ENCODE peak calls at places on chromosomes 4 and X, in nine cellular contexts. One of them, this sample, is unnamed.

GRCh38 chr4:99755223-99755944 is 61.2 kb upstream of the DAPP1 start:
- DNase-seq in astrocyte of the spinal cord: peak
- DNase-seq in fibroblast of mammary gland: peak
- DNase-seq in fibroblast of the aortic adventitia: peak
- DNase-seq in cardiac muscle cell: peak
- DNase-seq in transverse colon: no peak
- DNase-seq in DND-41: no peak
- DNase-seq in GM12865: no peak
- DNase-seq in colonic mucosa: no peak
- DNase-seq in this sample: no peak

GRCh38 chrX:42704454-42704853 is 73.5 kb downstream of the PPP1R2C start:
- DNase-seq in astrocyte of the spinal cord: peak
- DNase-seq in fibroblast of mammary gland: peak
- DNase-seq in fibroblast of the aortic adventitia: peak
- DNase-seq in cardiac muscle cell: peak
- DNase-seq in transverse colon: no peak
- DNase-seq in DND-41: peak
- DNase-seq in GM12865: peak
- DNase-seq in colonic mucosa: no peak
- DNase-seq in this sample: no peak

GRCh38 chr4:70671091-70671490 is 4.8 kb upstream of the JCHAIN start:
- DNase-seq in astrocyte of the spinal cord: no peak
- DNase-seq in fibroblast of mammary gland: no peak
- DNase-seq in fibroblast of the aortic adventitia: no peak
- DNase-seq in cardiac muscle cell: no peak
- DNase-seq in transverse colon: no peak
- DNase-seq in DND-41: no peak
- DNase-seq in GM12865: no peak
- DNase-seq in colonic mucosa: no peak
- DNase-seq in this sample: no peak

GRCh38 chr4:103067841-103068547 is 8.6 kb downstream of the SLC9B2 start:
- DNase-seq in astrocyte of the spinal cord: no peak
- DNase-seq in fibroblast of mammary gland: peak
- DNase-seq in fibroblast of the aortic adventitia: no peak
- DNase-seq in cardiac muscle cell: no peak
- DNase-seq in transverse colon: no peak
- DNase-seq in DND-41: no peak
- DNase-seq in GM12865: no peak
- DNase-seq in colonic mucosa: no peak
- DNase-seq in this sample: peak

GRCh38 chrX:16743604-16744325 is 24.4 kb downstream of the SYAP1 start:
- DNase-seq in astrocyte of the spinal cord: peak
- DNase-seq in fibroblast of mammary gland: peak
- DNase-seq in fibroblast of the aortic adventitia: peak
- DNase-seq in cardiac muscle cell: peak
- DNase-seq in transverse colon: no peak
- DNase-seq in DND-41: no peak
- DNase-seq in GM12865: no peak
- DNase-seq in colonic mucosa: no peak
- DNase-seq in this sample: peak

GRCh38 chr4:8595237-8596087 is 2.9 kb downstream of the CPZ start:
- DNase-seq in astrocyte of the spinal cord: no peak
- DNase-seq in fibroblast of mammary gland: peak
- DNase-seq in fibroblast of the aortic adventitia: peak
- DNase-seq in cardiac muscle cell: no peak
- DNase-seq in transverse colon: peak
- DNase-seq in DND-41: no peak
- DNase-seq in GM12865: no peak
- DNase-seq in colonic mucosa: no peak
- DNase-seq in this sample: peak

GRCh38 chrX:129403974-129404669 is 119.2 kb downstream of the SMARCA1 start:
- DNase-seq in astrocyte of the spinal cord: peak
- DNase-seq in fibroblast of mammary gland: no peak
- DNase-seq in fibroblast of the aortic adventitia: no peak
- DNase-seq in cardiac muscle cell: no peak
- DNase-seq in transverse colon: no peak
- DNase-seq in DND-41: no peak
- DNase-seq in GM12865: no peak
- DNase-seq in colonic mucosa: no peak
- DNase-seq in this sample: no peak

GRCh38 chrX:150038977-150039599 is 100.8 kb upstream of the EOLA2 start:
- DNase-seq in astrocyte of the spinal cord: no peak
- DNase-seq in fibroblast of mammary gland: peak
- DNase-seq in fibroblast of the aortic adventitia: no peak
- DNase-seq in cardiac muscle cell: peak
- DNase-seq in transverse colon: no peak
- DNase-seq in DND-41: no peak
- DNase-seq in GM12865: no peak
- DNase-seq in colonic mucosa: no peak
- DNase-seq in this sample: no peak

GRCh38 chr4:57206172-57206571 is 96.0 kb upstream of the IGFBP7 start:
- DNase-seq in astrocyte of the spinal cord: no peak
- DNase-seq in fibroblast of mammary gland: no peak
- DNase-seq in fibroblast of the aortic adventitia: no peak
- DNase-seq in cardiac muscle cell: no peak
- DNase-seq in transverse colon: no peak
- DNase-seq in DND-41: no peak
- DNase-seq in GM12865: no peak
- DNase-seq in colonic mucosa: no peak
- DNase-seq in this sample: no peak

GRCh38 chr4:75729836-75730235 is 5.5 kb downstream of the USO1 start:
- DNase-seq in astrocyte of the spinal cord: no peak
- DNase-seq in fibroblast of mammary gland: no peak
- DNase-seq in fibroblast of the aortic adventitia: no peak
- DNase-seq in cardiac muscle cell: no peak
- DNase-seq in transverse colon: no peak
- DNase-seq in DND-41: no peak
- DNase-seq in GM12865: no peak
- DNase-seq in colonic mucosa: no peak
- DNase-seq in this sample: no peak

GRCh38 chrX:110432066-110432465 is 73.4 kb downstream of the RTL9 start:
- DNase-seq in astrocyte of the spinal cord: no peak
- DNase-seq in fibroblast of mammary gland: no peak
- DNase-seq in fibroblast of the aortic adventitia: no peak
- DNase-seq in cardiac muscle cell: no peak
- DNase-seq in transverse colon: no peak
- DNase-seq in DND-41: no peak
- DNase-seq in GM12865: no peak
- DNase-seq in colonic mucosa: no peak
- DNase-seq in this sample: no peak

GRCh38 chr4:77120888-77121508 is 36.0 kb upstream of the CCNG2 start:
- DNase-seq in astrocyte of the spinal cord: no peak
- DNase-seq in fibroblast of mammary gland: peak
- DNase-seq in fibroblast of the aortic adventitia: no peak
- DNase-seq in cardiac muscle cell: no peak
- DNase-seq in transverse colon: no peak
- DNase-seq in DND-41: no peak
- DNase-seq in GM12865: peak
- DNase-seq in colonic mucosa: no peak
- DNase-seq in this sample: no peak

GRCh38 chrX:140917354-140918115 is 84.9 kb upstream of the SPANXB1 start:
- DNase-seq in astrocyte of the spinal cord: no peak
- DNase-seq in fibroblast of mammary gland: no peak
- DNase-seq in fibroblast of the aortic adventitia: peak
- DNase-seq in cardiac muscle cell: peak
- DNase-seq in transverse colon: no peak
- DNase-seq in DND-41: no peak
- DNase-seq in GM12865: peak
- DNase-seq in colonic mucosa: no peak
- DNase-seq in this sample: no peak

GRCh38 chr4:154467886-154468285 is 23.7 kb downstream of the DCHS2 start:
- DNase-seq in astrocyte of the spinal cord: no peak
- DNase-seq in fibroblast of mammary gland: peak
- DNase-seq in fibroblast of the aortic adventitia: peak
- DNase-seq in cardiac muscle cell: no peak
- DNase-seq in transverse colon: no peak
- DNase-seq in DND-41: no peak
- DNase-seq in GM12865: no peak
- DNase-seq in colonic mucosa: no peak
- DNase-seq in this sample: peak

GRCh38 chrX:117196481-117196880 is 733.7 kb upstream of the CT83 start:
- DNase-seq in astrocyte of the spinal cord: no peak
- DNase-seq in fibroblast of mammary gland: no peak
- DNase-seq in fibroblast of the aortic adventitia: no peak
- DNase-seq in cardiac muscle cell: no peak
- DNase-seq in transverse colon: no peak
- DNase-seq in DND-41: no peak
- DNase-seq in GM12865: no peak
- DNase-seq in colonic mucosa: no peak
- DNase-seq in this sample: no peak

GRCh38 chrX:107971636-107972035 is 10.5 kb downstream of the TEX13B start:
- DNase-seq in astrocyte of the spinal cord: no peak
- DNase-seq in fibroblast of mammary gland: no peak
- DNase-seq in fibroblast of the aortic adventitia: peak
- DNase-seq in cardiac muscle cell: peak
- DNase-seq in transverse colon: no peak
- DNase-seq in DND-41: no peak
- DNase-seq in GM12865: no peak
- DNase-seq in colonic mucosa: no peak
- DNase-seq in this sample: no peak

DNA sequence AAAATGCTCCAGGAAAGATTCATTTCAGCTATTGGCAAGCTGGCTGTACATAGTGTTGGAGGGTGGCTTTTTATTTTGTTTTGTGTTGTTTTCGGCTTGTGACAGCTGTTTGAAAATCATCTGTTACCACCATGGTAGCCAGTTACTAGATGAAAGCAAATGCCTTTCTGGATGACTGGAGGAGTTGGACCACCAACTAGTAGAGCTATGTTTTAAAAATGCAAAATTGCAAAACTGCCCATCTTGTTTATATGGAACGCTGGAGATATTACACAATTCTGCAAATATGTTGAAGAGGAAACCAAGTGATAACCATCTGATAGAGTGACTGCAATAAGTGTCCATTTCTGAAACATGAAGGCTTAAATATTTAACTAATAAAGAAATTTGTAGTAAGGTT is 53.3 kb upstream of the TNIP3 start:
- DNase-seq in astrocyte of the spinal cord: no peak
- DNase-seq in fibroblast of mammary gland: peak
- DNase-seq in fibroblast of the aortic adventitia: peak
- DNase-seq in cardiac muscle cell: peak
- DNase-seq in transverse colon: no peak
- DNase-seq in DND-41: no peak
- DNase-seq in GM12865: no peak
- DNase-seq in colonic mucosa: no peak
- DNase-seq in this sample: no peak
- TF ChIP-seq CTCF in astrocyte of the spinal cord: no peak
- TF ChIP-seq CTCF in fibroblast of mammary gland: no peak
- TF ChIP-seq CTCF in fibroblast of the aortic adventitia: no peak
- TF ChIP-seq CTCF in cardiac muscle cell: no peak
- TF ChIP-seq CTCF in transverse colon: no peak
- TF ChIP-seq CTCF in DND-41: no peak
- TF ChIP-seq CTCF in GM12865: no peak
- TF ChIP-seq CTCF in colonic mucosa: no peak
- TF ChIP-seq CTCF in this sample: no peak

GRCh38 chr4:21209854-21210253 is 509.6 kb downstream of the PACRGL start:
- DNase-seq in astrocyte of the spinal cord: no peak
- DNase-seq in fibroblast of mammary gland: no peak
- DNase-seq in fibroblast of the aortic adventitia: no peak
- DNase-seq in cardiac muscle cell: no peak
- DNase-seq in transverse colon: no peak
- DNase-seq in DND-41: no peak
- DNase-seq in GM12865: no peak
- DNase-seq in colonic mucosa: no peak
- DNase-seq in this sample: no peak
- TF ChIP-seq CTCF in astrocyte of the spinal cord: no peak
- TF ChIP-seq CTCF in fibroblast of mammary gland: no peak
- TF ChIP-seq CTCF in fibroblast of the aortic adventitia: no peak
- TF ChIP-seq CTCF in cardiac muscle cell: no peak
- TF ChIP-seq CTCF in transverse colon: no peak
- TF ChIP-seq CTCF in DND-41: no peak
- TF ChIP-seq CTCF in GM12865: no peak
- TF ChIP-seq CTCF in colonic mucosa: no peak
- TF ChIP-seq CTCF in this sample: no peak

GRCh38 chr4:48031802-48032525 is 15.4 kb downstream of the NIPAL1 start:
- DNase-seq in astrocyte of the spinal cord: peak
- DNase-seq in fibroblast of mammary gland: no peak
- DNase-seq in fibroblast of the aortic adventitia: peak
- DNase-seq in cardiac muscle cell: peak
- DNase-seq in transverse colon: no peak
- DNase-seq in DND-41: no peak
- DNase-seq in GM12865: no peak
- DNase-seq in colonic mucosa: no peak
- DNase-seq in this sample: no peak
- TF ChIP-seq CTCF in astrocyte of the spinal cord: no peak
- TF ChIP-seq CTCF in fibroblast of mammary gland: no peak
- TF ChIP-seq CTCF in fibroblast of the aortic adventitia: no peak
- TF ChIP-seq CTCF in cardiac muscle cell: no peak
- TF ChIP-seq CTCF in transverse colon: no peak
- TF ChIP-seq CTCF in DND-41: no peak
- TF ChIP-seq CTCF in GM12865: no peak
- TF ChIP-seq CTCF in colonic mucosa: no peak
- TF ChIP-seq CTCF in this sample: no peak

DNA sequence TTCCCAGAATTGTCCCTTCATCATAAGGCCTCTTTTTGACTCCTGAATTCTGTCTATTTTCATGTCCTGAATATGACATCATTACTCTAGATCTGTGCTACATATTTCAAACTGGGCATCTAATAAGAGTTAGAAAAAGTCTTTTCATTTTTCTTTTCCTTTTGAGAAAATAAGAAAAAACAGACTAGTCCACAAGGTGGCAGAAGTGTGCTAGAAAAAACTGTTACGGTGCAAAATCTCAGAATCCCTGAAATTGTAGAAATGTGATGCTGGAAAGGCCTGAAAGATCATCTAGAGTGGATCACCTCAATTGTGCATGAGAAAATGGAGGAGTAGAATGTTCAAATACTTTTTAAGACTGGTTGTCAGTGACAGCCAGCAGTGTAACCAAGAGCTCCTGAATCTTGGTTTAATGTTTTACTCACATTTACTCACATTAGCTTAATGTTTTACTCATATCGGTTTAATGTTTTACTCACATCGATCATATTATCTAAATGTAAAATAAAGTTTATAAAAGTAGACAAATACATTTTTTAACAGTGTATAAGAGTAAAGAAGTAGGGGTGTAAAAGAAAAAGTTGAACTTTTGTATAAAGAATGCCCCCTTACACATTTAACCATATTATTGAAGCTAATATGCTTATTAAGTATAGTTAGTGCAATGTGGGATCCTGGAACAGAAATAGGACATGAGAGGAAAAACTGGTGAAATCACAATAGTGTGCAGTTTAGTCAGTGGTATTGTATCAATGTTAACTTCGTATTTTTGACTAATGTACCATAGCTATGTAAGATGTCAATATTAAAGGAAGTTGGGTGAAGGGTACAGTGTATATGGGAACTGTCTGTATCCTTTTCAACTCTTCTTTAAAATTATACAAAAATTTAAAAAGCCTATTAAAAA is 15.2 kb downstream of the ASB11 start:
- DNase-seq in astrocyte of the spinal cord: peak
- DNase-seq in fibroblast of mammary gland: peak
- DNase-seq in fibroblast of the aortic adventitia: peak
- DNase-seq in cardiac muscle cell: peak
- DNase-seq in transverse colon: no peak
- DNase-seq in DND-41: no peak
- DNase-seq in GM12865: peak
- DNase-seq in colonic mucosa: no peak
- DNase-seq in this sample: peak
- TF ChIP-seq CTCF in astrocyte of the spinal cord: peak
- TF ChIP-seq CTCF in fibroblast of mammary gland: peak
- TF ChIP-seq CTCF in fibroblast of the aortic adventitia: peak
- TF ChIP-seq CTCF in cardiac muscle cell: peak
- TF ChIP-seq CTCF in transverse colon: peak
- TF ChIP-seq CTCF in DND-41: peak
- TF ChIP-seq CTCF in GM12865: peak
- TF ChIP-seq CTCF in colonic mucosa: no peak
- TF ChIP-seq CTCF in this sample: peak